ENCODE peak calls at places on chromosomes 2 and 18, in seven cellular contexts. P is caudate nucleus; F is PC-3; S is HTR-8/SVneo; I is stimulated activated CD8-positive, alpha-beta memory T cell treated with anti-CD3 and anti-CD28 coated beads, Interleukin-12 subunit alpha, Interleukin-12 subunit beta, amount 100 ng/mL, for 4 hours; R is effector memory CD4-positive, alpha-beta T cell; M is nephron progenitor cell. A is an unnamed sample.

GRCh38 chr2:16625201-16625729 is 40.4 kb downstream of the CYRIA start:
- DNase-seq in P (no peak), F (no peak), S (no peak), I (no peak), R (no peak), M (no peak), A (no peak)

GRCh38 chr2:166451451-166451850 is 42.6 kb downstream of the SCN7A start:
- DNase-seq in P (no peak), F (no peak), S (peak; percentile 1), I (no peak), R (no peak), M (no peak), A (no peak)

GRCh38 chr2:70440621-70441020 is 113.0 kb downstream of the TGFA start:
- DNase-seq in P (no peak), F (no peak), S (no peak), I (no peak), R (no peak), M (no peak), A (no peak)

GRCh38 chr2:84223191-84223590 is 235.9 kb downstream of the SUCLG1 start:
- DNase-seq in P (no peak), F (peak; percentile 18), S (peak; percentile 31), I (no peak), R (no peak), M (no peak), A (no peak)

GRCh38 chr2:73250872-73251846 is 17.1 kb downstream of the CCT7 start:
- DNase-seq in P (no peak), F (no peak), S (no peak), I (no peak), R (no peak), M (no peak), A (no peak)

GRCh38 chr18:3966246-3966984 is 488.7 kb downstream of the DLGAP1 start:
- DNase-seq in P (no peak), F (no peak), S (no peak), I (no peak), R (no peak), M (no peak), A (no peak)

GRCh38 chr2:86634352-86634751 is 10.7 kb upstream of the RNF103 start:
- DNase-seq in P (no peak), F (no peak), S (no peak), I (no peak), R (no peak), M (no peak), A (no peak)

GRCh38 chr2:158797963-158798700 is 3.0 kb downstream of the DAPL1 start:
- DNase-seq in P (no peak), F (no peak), S (no peak), I (no peak), R (no peak), M (no peak), A (no peak)

GRCh38 chr2:206378835-206379234 is 64.5 kb upstream of the ADAM23 start:
- DNase-seq in P (no peak), F (peak; percentile 6), S (no peak), I (no peak), R (no peak), M (no peak), A (no peak)

GRCh38 chr2:208097801-208098200 is 26.5 kb downstream of the CRYGD start:
- DNase-seq in P (no peak), F (no peak), S (no peak), I (no peak), R (no peak), M (no peak), A (no peak)

GRCh38 chr2:235496239-235496621 is 2.4 kb downstream of the AGAP1 start:
- DNase-seq in P (no peak), F (peak; percentile 63), S (no peak), I (no peak), R (no peak), M (no peak), A (peak; percentile 42)

GRCh38 chr2:131142849-131143248 is 37.7 kb downstream of the PLEKHB2 start:
- DNase-seq in P (no peak), F (no peak), S (no peak), I (no peak), R (no peak), M (no peak), A (no peak)

GRCh38 chr2:99911711-99912110 is 230.7 kb downstream of the AFF3 start:
- DNase-seq in P (no peak), F (peak; percentile 57), S (no peak), I (no peak), R (no peak), M (no peak), A (no peak)

GRCh38 chr2:240783819-240784621 is 36.0 kb downstream of the KIF1A start:
- DNase-seq in P (no peak), F (no peak), S (no peak), I (no peak), R (no peak), M (no peak), A (no peak)

GRCh38 chr2:217551229-217551909 is 451.4 kb downstream of the TNS1 start:
- DNase-seq in P (no peak), F (peak; percentile 41), S (peak; percentile 74), I (no peak), R (no peak), M (no peak), A (peak; percentile 78)

GRCh38 chr2:157082950-157083349 is 174.6 kb upstream of the GALNT5 start:
- DNase-seq in P (no peak), F (no peak), S (no peak), I (no peak), R (no peak), M (no peak), A (no peak)

GRCh38 chr18:62485684-62486083 is 37.1 kb upstream of the ZCCHC2 start:
- DNase-seq in P (peak; percentile 4), F (peak; percentile 94), S (peak; percentile 58), I (no peak), R (no peak), M (no peak), A (peak; percentile 61)

GRCh38 chr2:98759827-98760625 is 29.1 kb upstream of the MGAT4A start:
- DNase-seq in P (no peak), F (no peak), S (no peak), I (no peak), R (no peak), M (no peak), A (no peak)

GRCh38 chr2:30915485-30915884 is 108.2 kb upstream of the CAPN13 start:
- DNase-seq in P (no peak), F (peak; percentile 56), S (no peak), I (no peak), R (no peak), M (peak; percentile 41), A (peak; percentile 55)

GRCh38 chr18:10205136-10205535 is 249.3 kb upstream of the APCDD1 start:
- DNase-seq in P (no peak), F (no peak), S (no peak), I (no peak), R (no peak), M (no peak), A (peak; percentile 32)

GRCh38 chr2:234191819-234192407 is 141.4 kb downstream of the SPP2 start:
- DNase-seq in P (no peak), F (peak; percentile 43), S (no peak), I (no peak), R (no peak), M (no peak), A (no peak)

GRCh38 chr2:1799174-1799573 is 54.9 kb upstream of the PXDN start:
- DNase-seq in P (peak; percentile 30), F (no peak), S (no peak), I (no peak), R (no peak), M (no peak), A (no peak)

GRCh38 chr2:95282458-95282857 is 8.2 kb downstream of the PROM2 start:
- DNase-seq in P (no peak), F (no peak), S (no peak), I (no peak), R (no peak), M (no peak), A (no peak)

GRCh38 chr18:79872852-79873444 is 75.2 kb downstream of the KCNG2 start:
- DNase-seq in P (no peak), F (no peak), S (no peak), I (no peak), R (no peak), M (no peak), A (no peak)

GRCh38 chr2:100945930-100946607 is 56.0 kb upstream of the RPL31 start:
- DNase-seq in P (no peak), F (no peak), S (no peak), I (no peak), R (no peak), M (no peak), A (no peak)

GRCh38 chr2:111072220-111072871 is 48.4 kb upstream of the BCL2L11 start:
- DNase-seq in P (no peak), F (peak; percentile 97), S (peak; percentile 33), I (no peak), R (no peak), M (no peak), A (no peak)

GRCh38 chr18:6484659-6485058 is 69.9 kb upstream of the L3MBTL4 start:
- DNase-seq in P (no peak), F (no peak), S (no peak), I (no peak), R (no peak), M (no peak), A (no peak)

GRCh38 chr2:85741811-85742507 is 11.8 kb upstream of the ATOH8 start:
- DNase-seq in P (peak; percentile 79), F (peak; percentile 10), S (peak; percentile 53), I (no peak), R (no peak), M (no peak), A (peak; percentile 75)

GRCh38 chr2:81412681-81413080 is 1108.1 kb upstream of the LRRTM1 start:
- DNase-seq in P (no peak), F (peak; percentile 34), S (peak; percentile 1), I (no peak), R (no peak), M (no peak), A (peak; percentile 30)

GRCh38 chr2:96985181-96985580 is 1.2 kb downstream of the FAM178B start:
- DNase-seq in P (no peak), F (no peak), S (no peak), I (no peak), R (no peak), M (no peak), A (no peak)

GRCh38 chr2:42979870-42980763 is 187.7 kb upstream of the HAAO start:
- DNase-seq in P (no peak), F (no peak), S (no peak), I (no peak), R (no peak), M (no peak), A (no peak)

GRCh38 chr2:59528525-59528924 is 1024.9 kb downstream of the BCL11A start:
- DNase-seq in P (no peak), F (no peak), S (no peak), I (no peak), R (no peak), M (no peak), A (no peak)

A was measured in HT-29.